ENCODE peak calls at places on chromosomes 16 and 17, in seven cellular contexts. E, N, Y, G, Q, T and J are unnamed samples.

GRCh38 chr16:88276591-88276990 is 106.2 kb upstream of the ZNF469 start:
- DNase-seq in E (no peak), N (no peak), Y (no peak), G (no peak), Q (no peak), T (no peak), J (peak; percentile 10)

GRCh38 chr16:12146966-12147365 is 170.4 kb downstream of the SNX29 start:
- DNase-seq in E (no peak), N (no peak), Y (no peak), G (no peak), Q (no peak), T (no peak), J (no peak)

GRCh38 chr17:36697907-36698526 is 96.6 kb downstream of the MRM1 start:
- DNase-seq in E (no peak), N (no peak), Y (no peak), G (no peak), Q (no peak), T (no peak), J (no peak)

GRCh38 chr17:57284984-57285646 is 28.8 kb downstream of the MSI2 start:
- DNase-seq in E (no peak), N (no peak), Y (no peak), G (no peak), Q (no peak), T (no peak), J (no peak)

GRCh38 chr17:50634123-50634914 is at the start of gene ABCC3:
- DNase-seq in E (no peak), N (no peak), Y (no peak), G (peak; percentile 91), Q (peak; percentile 76), T (no peak), J (peak; percentile 57)

GRCh38 chr16:600781-601180 is 10.9 kb downstream of the RAB40C start:
- DNase-seq in E (no peak), N (no peak), Y (no peak), G (no peak), Q (no peak), T (no peak), J (no peak)

GRCh38 chr17:35011671-35012216 is 31.4 kb downstream of the LIG3 start:
- DNase-seq in E (no peak), N (no peak), Y (no peak), G (no peak), Q (no peak), T (no peak), J (no peak)

GRCh38 chr16:30528799-30529457 is 2.6 kb upstream of the ZNF768 start:
- DNase-seq in E (no peak), N (no peak), Y (no peak), G (no peak), Q (no peak), T (no peak), J (no peak)

GRCh38 chr16:85069171-85069570 is 41.6 kb downstream of the KIAA0513 start:
- DNase-seq in E (no peak), N (no peak), Y (no peak), G (no peak), Q (no peak), T (no peak), J (no peak)

GRCh38 chr17:17106716-17107115 is 64.5 kb downstream of the MPRIP start:
- DNase-seq in E (no peak), N (no peak), Y (no peak), G (no peak), Q (no peak), T (no peak), J (no peak)

GRCh38 chr16:49619811-49620157 is 236.1 kb downstream of the ZNF423 start:
- DNase-seq in E (no peak), N (no peak), Y (no peak), G (peak; percentile 58), Q (no peak), T (no peak), J (no peak)

GRCh38 chr16:86018487-86018886 is 119.5 kb downstream of the IRF8 start:
- DNase-seq in E (no peak), N (peak; percentile 49), Y (no peak), G (peak; percentile 72), Q (no peak), T (no peak), J (peak; percentile 49)

GRCh38 chr16:30112197-30113030 is 923 bp downstream of the GDPD3 start:
- DNase-seq in E (no peak), N (peak; percentile 35), Y (no peak), G (peak; percentile 89), Q (peak; percentile 75), T (no peak), J (peak; percentile 78)

GRCh38 chr16:19001788-19002187 is 18.1 kb downstream of the TMC7 start:
- DNase-seq in E (no peak), N (no peak), Y (no peak), G (no peak), Q (peak; percentile 78), T (no peak), J (no peak)

GRCh38 chr16:67734731-67735201 is 15.7 kb upstream of the GFOD2 start:
- DNase-seq in E (no peak), N (no peak), Y (no peak), G (no peak), Q (no peak), T (no peak), J (no peak)

GRCh38 chr17:74542727-74543383 is 3.1 kb downstream of the CD300C start:
- DNase-seq in E (no peak), N (no peak), Y (no peak), G (no peak), Q (no peak), T (no peak), J (no peak)

GRCh38 chr17:80035937-80036714 is at the start of gene CCDC40:
- DNase-seq in E (peak; percentile 20), N (peak; percentile 88), Y (peak; percentile 79), G (peak; percentile 96), Q (peak; percentile 92), T (peak; percentile 64), J (peak; percentile 93)

GRCh38 chr17:55437165-55437605 is 15.6 kb upstream of the MMD start:
- DNase-seq in E (no peak), N (no peak), Y (no peak), G (no peak), Q (no peak), T (no peak), J (no peak)

GRCh38 chr16:64356267-64356666 is 765.6 kb downstream of the CDH11 start:
- DNase-seq in E (no peak), N (no peak), Y (no peak), G (no peak), Q (peak; percentile 83), T (no peak), J (no peak)

GRCh38 chr17:67525239-67526135 is 148.4 kb downstream of the PITPNC1 start:
- DNase-seq in E (no peak), N (no peak), Y (peak; percentile 76), G (no peak), Q (no peak), T (no peak), J (no peak)

GRCh38 chr17:59355695-59356323 is 24.4 kb downstream of the YPEL2 start:
- DNase-seq in E (no peak), N (no peak), Y (no peak), G (no peak), Q (peak; percentile 36), T (no peak), J (no peak)

GRCh38 chr17:6711081-6711674 is 2.0 kb downstream of the SLC13A5 start:
- DNase-seq in E (no peak), N (no peak), Y (no peak), G (peak; percentile 67), Q (no peak), T (no peak), J (no peak)

GRCh38 chr17:15999974-16000827 is 577 bp downstream of the TTC19 start:
- DNase-seq in E (no peak), N (no peak), Y (peak; percentile 44), G (no peak), Q (peak; percentile 41), T (no peak), J (no peak)

GRCh38 chr17:74354123-74354522 is 7.5 kb downstream of the BTBD17 start:
- DNase-seq in E (no peak), N (peak; percentile 46), Y (no peak), G (no peak), Q (peak; percentile 19), T (peak; percentile 12), J (peak; percentile 71)